ENCODE peak calls at places on chromosomes 2 and 18, in seven cellular contexts. B, H, U, Q, P, N and C are unnamed samples.

GRCh38 chr2:105737980-105738657 is 6.6 kb upstream of the NCK2 start:
- DNase-seq in U (no peak), Q (peak; percentile 7), P (no peak), N (no peak), H (no peak), B (no peak), C (no peak)

GRCh38 chr2:225429718-225430117 is 30.2 kb downstream of the NYAP2 start:
- DNase-seq in U (no peak), N (no peak), P (no peak), H (peak; percentile 22), B (no peak), Q (no peak), C (no peak)

GRCh38 chr18:6729247-6730091 is at the start of gene ARHGAP28:
- DNase-seq in H (peak; percentile 96), N (no peak), B (peak; percentile 3), U (peak; percentile 89), P (no peak), Q (peak; percentile 96), C (peak; percentile 66)

GRCh38 chr2:178084273-178084672 is 11.7 kb upstream of the PDE11A start:
- DNase-seq in U (no peak), B (no peak), Q (no peak), N (no peak), P (no peak), H (peak; percentile 24), C (no peak)

GRCh38 chr2:191620144-191620543 is 57.8 kb upstream of the NABP1 start:
- DNase-seq in P (no peak), N (no peak), H (no peak), U (no peak), B (no peak), Q (no peak), C (no peak)

GRCh38 chr2:32342811-32343210 is 14.0 kb upstream of the BIRC6 start:
- DNase-seq in Q (no peak), H (peak; percentile 66), N (no peak), U (no peak), B (no peak), P (no peak), C (no peak)

GRCh38 chr18:59142274-59142673 is 2.6 kb downstream of the SEC11C start:
- DNase-seq in N (no peak), U (no peak), P (no peak), H (no peak), B (no peak), Q (no peak), C (no peak)

GRCh38 chr2:120940319-120940696 is 204.6 kb downstream of the GLI2 start:
- DNase-seq in Q (no peak), B (no peak), H (no peak), U (no peak), N (no peak), P (no peak), C (no peak)

GRCh38 chr2:10832228-10832936 is 19.8 kb upstream of the PDIA6 start:
- DNase-seq in N (peak; percentile 69), B (no peak), U (peak; percentile 89), Q (peak; percentile 97), P (peak; percentile 79), H (peak; percentile 84), C (peak; percentile 75)

GRCh38 chr18:46335551-46336059 is 231.4 kb downstream of the HAUS1 start:
- DNase-seq in N (no peak), H (peak; percentile 60), Q (peak; percentile 88), P (no peak), B (no peak), U (no peak), C (no peak)

GRCh38 chr2:240856151-240856980 is 12.3 kb upstream of the AGXT start:
- DNase-seq in U (no peak), B (no peak), H (no peak), P (no peak), Q (peak; percentile 88), N (peak; percentile 10), C (no peak)

GRCh38 chr2:174343343-174343637 is 8.5 kb downstream of the SP9 start:
- DNase-seq in P (no peak), N (no peak), B (no peak), H (no peak), U (no peak), Q (no peak), C (no peak)

GRCh38 chr2:240463866-240464481 is 28.5 kb downstream of the GPC1 start:
- DNase-seq in N (no peak), B (no peak), P (no peak), U (peak; percentile 44), Q (no peak), H (no peak), C (peak; percentile 3)

GRCh38 chr2:122960727-122961641 is 1064.1 kb upstream of the CNTNAP5 start:
- DNase-seq in P (no peak), H (peak; percentile 94), U (no peak), B (no peak), N (no peak), Q (no peak), C (no peak)

GRCh38 chr18:49017813-49018552 is 67.2 kb upstream of the SMAD7 start:
- DNase-seq in H (no peak), B (no peak), Q (peak; percentile 47), U (no peak), N (no peak), P (no peak), C (no peak)

GRCh38 chr2:43311276-43311675 is 84.9 kb upstream of the ZFP36L2 start:
- DNase-seq in H (peak; percentile 90), U (no peak), Q (no peak), B (no peak), N (no peak), P (no peak), C (peak; percentile 53)

GRCh38 chr2:74439373-74440004 is 2.2 kb downstream of the RTKN start:
- DNase-seq in B (no peak), H (no peak), Q (peak; percentile 41), N (no peak), U (no peak), P (no peak), C (no peak)

GRCh38 chr2:167126165-167126564 is 237.9 kb downstream of the XIRP2 start:
- DNase-seq in N (no peak), B (no peak), Q (no peak), U (no peak), H (no peak), P (no peak), C (no peak)

GRCh38 chr2:19494241-19494640 is 135.8 kb upstream of the OSR1 start:
- DNase-seq in P (no peak), N (no peak), Q (no peak), U (no peak), H (no peak), B (no peak), C (no peak)

GRCh38 chr2:216661639-216662375 is 28.6 kb downstream of the IGFBP2 start:
- DNase-seq in P (no peak), U (no peak), B (no peak), H (no peak), Q (no peak), N (no peak), C (no peak)

GRCh38 chr2:20604401-20604911 is 46.4 kb downstream of the HS1BP3 start:
- DNase-seq in N (no peak), H (no peak), P (no peak), Q (peak; percentile 26), U (peak; percentile 33), B (no peak), C (no peak)

DNA sequence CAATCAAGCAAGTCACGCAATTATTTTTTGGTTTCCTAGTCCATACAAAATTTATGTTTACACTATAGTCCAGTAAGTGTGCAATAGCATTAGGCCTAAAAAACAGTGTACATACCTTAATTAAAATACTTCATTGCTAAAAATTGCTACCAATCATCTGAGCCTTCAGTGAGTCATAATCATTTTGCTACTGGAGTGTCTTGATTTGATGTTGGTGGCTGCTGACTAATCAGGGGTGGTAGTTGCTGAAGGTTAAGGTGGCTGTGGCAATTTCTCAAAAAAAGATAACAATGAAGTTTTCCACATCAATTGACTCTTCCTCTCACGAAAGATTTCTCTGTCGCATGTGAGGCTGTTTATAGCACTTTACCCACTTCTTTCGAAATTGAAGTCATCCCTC is 2003.7 kb upstream of the PIK3C3 start:
- DNase-seq in H (no peak), Q (no peak), U (no peak), B (no peak), P (no peak), N (no peak), C (no peak)
- TF ChIP-seq CTCF in H (no peak), Q (no peak), U (no peak), B (no peak), P (no peak), N (no peak), C (no peak)

GRCh38 chr2:51263921-51264320 is 232.0 kb upstream of the NRXN1 start:
- DNase-seq in H (no peak), P (no peak), B (no peak), Q (no peak), N (no peak), U (no peak), C (no peak)
- H3K9me3 ChIP-seq in H (no peaks in the 10 kb centered on the region), P (no peaks in the 10 kb centered on the region), B (no peaks in the 10 kb centered on the region), Q (no peaks in the 10 kb centered on the region), N (no peaks in the 10 kb centered on the region), U (no peaks in the 10 kb centered on the region), C (no peaks in the 10 kb centered on the region)

GRCh38 chr2:28754321-28754720 is 2.7 kb downstream of the PPP1CB start:
- DNase-seq in P (no peak), Q (no peak), U (no peak), B (no peak), N (no peak), H (peak; percentile 41), C (no peak)

GRCh38 chr2:28751956-28752607 is 452 bp downstream of the PPP1CB start:
- DNase-seq in B (peak; percentile 86), N (no peak), Q (no peak), H (peak; percentile 14), U (no peak), P (no peak), C (no peak)

GRCh38 chr2:28752608-28752984 is 966 bp downstream of the PPP1CB start:
- DNase-seq in Q (no peak), U (no peak), B (no peak), H (peak; percentile 6), P (no peak), N (no peak), C (no peak)

GRCh38 chr2:28751102-28751955 is at the start of gene PPP1CB:
- DNase-seq in Q (peak; percentile 95), U (peak; percentile 98), H (peak; percentile 98), P (peak; percentile 97), N (peak; percentile 88), B (peak; percentile 95), C (peak; percentile 97)

GRCh38 chr2:28753043-28753683 is 1.5 kb downstream of the PPP1CB start:
- DNase-seq in N (peak; percentile 42), P (peak; percentile 62), Q (peak; percentile 62), B (no peak), U (no peak), H (peak; percentile 79), C (peak; percentile 84)
- TF ChIP-seq CTCF in N (peak; percentile 74), P (peak; percentile 50), Q (peak; percentile 72), B (peak; percentile 81), U (peak; percentile 64), H (peak; percentile 73), C (peak; percentile 73)

GRCh38 chr18:50662775-50663383 is 103.0 kb downstream of the MAPK4 start:
- DNase-seq in H (no peak), P (no peak), B (no peak), Q (peak; percentile 20), N (no peak), U (no peak), C (no peak)

GRCh38 chr18:50659091-50660003 is 99.5 kb downstream of the MAPK4 start:
- DNase-seq in P (no peak), B (no peak), N (peak; percentile 26), Q (peak; percentile 53), H (peak; percentile 90), U (no peak), C (no peak)

GRCh38 chr18:50661013-50661412 is 101.1 kb downstream of the MAPK4 start:
- DNase-seq in N (no peak), Q (peak; percentile 27), H (no peak), U (no peak), B (no peak), P (no peak), C (no peak)

GRCh38 chr18:50663626-50664441 is 103.9 kb downstream of the MAPK4 start:
- DNase-seq in U (no peak), Q (peak; percentile 13), N (no peak), P (no peak), H (no peak), B (no peak), C (no peak)

GRCh38 chr18:50662177-50662576 is 102.3 kb downstream of the MAPK4 start:
- DNase-seq in N (peak; percentile 8), B (no peak), Q (peak; percentile 49), H (no peak), U (no peak), P (no peak), C (no peak)
- H3K9me3 ChIP-seq in N (peaks cover 5% of the 10 kb centered on the region), B (no peaks in the 10 kb centered on the region), Q (peaks cover 13% of the 10 kb centered on the region), H (no peaks in the 10 kb centered on the region), U (no peaks in the 10 kb centered on the region), P (no peaks in the 10 kb centered on the region), C (no peaks in the 10 kb centered on the region)